ENCODE peak calls at places on chromosomes 12 and 14, in ten cellular contexts. One of them, this sample, is unnamed.

GRCh38 chr14:51901475-51902024 is 41.1 kb downstream of the GNG2 start:
- DNase-seq in fibroblast of lung: no peak
- DNase-seq in lung: no peak
- DNase-seq in esophagus squamous epithelium: no peak
- DNase-seq in A549: no peak
- DNase-seq in effector memory CD4-positive, alpha-beta T cell: no peak
- DNase-seq in Karpas-422: no peak
- DNase-seq in naive thymus-derived CD4-positive, alpha-beta T cell: peak
- DNase-seq in right cardiac atrium: no peak
- DNase-seq in transverse colon: no peak
- DNase-seq in this sample: peak

GRCh38 chr12:116002890-116003536 is 274.5 kb downstream of the MED13L start:
- DNase-seq in transverse colon: no peak
- DNase-seq in right cardiac atrium: no peak
- DNase-seq in effector memory CD4-positive, alpha-beta T cell: no peak
- DNase-seq in naive thymus-derived CD4-positive, alpha-beta T cell: no peak
- DNase-seq in esophagus squamous epithelium: no peak
- DNase-seq in Karpas-422: no peak
- DNase-seq in A549: no peak
- DNase-seq in fibroblast of lung: no peak
- DNase-seq in lung: no peak
- DNase-seq in this sample: no peak

GRCh38 chr12:75819512-75819911 is 212.1 kb downstream of the PHLDA1 start:
- DNase-seq in right cardiac atrium: no peak
- DNase-seq in Karpas-422: no peak
- DNase-seq in A549: no peak
- DNase-seq in transverse colon: no peak
- DNase-seq in lung: no peak
- DNase-seq in fibroblast of lung: no peak
- DNase-seq in esophagus squamous epithelium: no peak
- DNase-seq in naive thymus-derived CD4-positive, alpha-beta T cell: no peak
- DNase-seq in effector memory CD4-positive, alpha-beta T cell: no peak
- DNase-seq in this sample: no peak

GRCh38 chr14:40679256-40679655 is 927.4 kb upstream of the LRFN5 start:
- DNase-seq in Karpas-422: no peak
- DNase-seq in right cardiac atrium: no peak
- DNase-seq in naive thymus-derived CD4-positive, alpha-beta T cell: no peak
- DNase-seq in fibroblast of lung: no peak
- DNase-seq in esophagus squamous epithelium: no peak
- DNase-seq in transverse colon: no peak
- DNase-seq in lung: no peak
- DNase-seq in effector memory CD4-positive, alpha-beta T cell: no peak
- DNase-seq in A549: no peak
- DNase-seq in this sample: no peak

GRCh38 chr12:2387051-2387834 is 334.5 kb downstream of the CACNA1C start:
- DNase-seq in fibroblast of lung: peak
- DNase-seq in lung: no peak
- DNase-seq in effector memory CD4-positive, alpha-beta T cell: no peak
- DNase-seq in right cardiac atrium: no peak
- DNase-seq in Karpas-422: no peak
- DNase-seq in naive thymus-derived CD4-positive, alpha-beta T cell: no peak
- DNase-seq in esophagus squamous epithelium: no peak
- DNase-seq in A549: no peak
- DNase-seq in transverse colon: no peak
- DNase-seq in this sample: no peak

GRCh38 chr12:3186546-3187237 is 109.5 kb downstream of the TSPAN9 start:
- DNase-seq in A549: no peak
- DNase-seq in right cardiac atrium: no peak
- DNase-seq in Karpas-422: no peak
- DNase-seq in esophagus squamous epithelium: no peak
- DNase-seq in naive thymus-derived CD4-positive, alpha-beta T cell: no peak
- DNase-seq in lung: no peak
- DNase-seq in transverse colon: no peak
- DNase-seq in fibroblast of lung: no peak
- DNase-seq in effector memory CD4-positive, alpha-beta T cell: no peak
- DNase-seq in this sample: no peak

GRCh38 chr12:47556631-47557030 is 149.2 kb downstream of the RPAP3 start:
- DNase-seq in esophagus squamous epithelium: no peak
- DNase-seq in A549: no peak
- DNase-seq in Karpas-422: no peak
- DNase-seq in lung: no peak
- DNase-seq in naive thymus-derived CD4-positive, alpha-beta T cell: no peak
- DNase-seq in effector memory CD4-positive, alpha-beta T cell: no peak
- DNase-seq in transverse colon: no peak
- DNase-seq in fibroblast of lung: no peak
- DNase-seq in right cardiac atrium: no peak
- DNase-seq in this sample: no peak

GRCh38 chr12:75642226-75642625 is 130.8 kb upstream of the KRR1 start:
- DNase-seq in Karpas-422: peak
- DNase-seq in transverse colon: no peak
- DNase-seq in right cardiac atrium: no peak
- DNase-seq in naive thymus-derived CD4-positive, alpha-beta T cell: no peak
- DNase-seq in fibroblast of lung: peak
- DNase-seq in esophagus squamous epithelium: no peak
- DNase-seq in lung: no peak
- DNase-seq in effector memory CD4-positive, alpha-beta T cell: no peak
- DNase-seq in A549: no peak
- DNase-seq in this sample: no peak

GRCh38 chr14:42174357-42174756 is 567.7 kb downstream of the LRFN5 start:
- DNase-seq in effector memory CD4-positive, alpha-beta T cell: no peak
- DNase-seq in naive thymus-derived CD4-positive, alpha-beta T cell: no peak
- DNase-seq in transverse colon: no peak
- DNase-seq in A549: no peak
- DNase-seq in right cardiac atrium: no peak
- DNase-seq in lung: no peak
- DNase-seq in Karpas-422: no peak
- DNase-seq in esophagus squamous epithelium: no peak
- DNase-seq in fibroblast of lung: no peak
- DNase-seq in this sample: no peak

GRCh38 chr12:124466200-124467128 is 100.9 kb downstream of the NCOR2 start:
- DNase-seq in esophagus squamous epithelium: peak
- DNase-seq in Karpas-422: peak
- DNase-seq in A549: no peak
- DNase-seq in right cardiac atrium: peak
- DNase-seq in fibroblast of lung: peak
- DNase-seq in transverse colon: peak
- DNase-seq in effector memory CD4-positive, alpha-beta T cell: peak
- DNase-seq in naive thymus-derived CD4-positive, alpha-beta T cell: peak
- DNase-seq in lung: peak
- DNase-seq in this sample: peak

GRCh38 chr14:26389646-26390508 is 208.0 kb downstream of the NOVA1 start:
- DNase-seq in effector memory CD4-positive, alpha-beta T cell: no peak
- DNase-seq in lung: no peak
- DNase-seq in esophagus squamous epithelium: no peak
- DNase-seq in naive thymus-derived CD4-positive, alpha-beta T cell: no peak
- DNase-seq in transverse colon: no peak
- DNase-seq in Karpas-422: no peak
- DNase-seq in fibroblast of lung: peak
- DNase-seq in A549: no peak
- DNase-seq in right cardiac atrium: no peak
- DNase-seq in this sample: no peak

GRCh38 chr14:77547512-77547911 is 48.9 kb upstream of the ISM2 start:
- DNase-seq in right cardiac atrium: no peak
- DNase-seq in esophagus squamous epithelium: no peak
- DNase-seq in naive thymus-derived CD4-positive, alpha-beta T cell: no peak
- DNase-seq in lung: no peak
- DNase-seq in Karpas-422: no peak
- DNase-seq in effector memory CD4-positive, alpha-beta T cell: no peak
- DNase-seq in fibroblast of lung: no peak
- DNase-seq in A549: no peak
- DNase-seq in transverse colon: no peak
- DNase-seq in this sample: no peak

GRCh38 chr14:99395904-99396530 is 84.6 kb downstream of the SETD3 start:
- DNase-seq in A549: peak
- DNase-seq in right cardiac atrium: no peak
- DNase-seq in naive thymus-derived CD4-positive, alpha-beta T cell: no peak
- DNase-seq in transverse colon: no peak
- DNase-seq in esophagus squamous epithelium: no peak
- DNase-seq in effector memory CD4-positive, alpha-beta T cell: peak
- DNase-seq in fibroblast of lung: peak
- DNase-seq in Karpas-422: no peak
- DNase-seq in lung: no peak
- DNase-seq in this sample: peak

GRCh38 chr14:93970967-93971634 is 5.3 kb downstream of the ASB2 start:
- DNase-seq in esophagus squamous epithelium: no peak
- DNase-seq in fibroblast of lung: no peak
- DNase-seq in right cardiac atrium: no peak
- DNase-seq in lung: no peak
- DNase-seq in A549: no peak
- DNase-seq in transverse colon: peak
- DNase-seq in naive thymus-derived CD4-positive, alpha-beta T cell: peak
- DNase-seq in Karpas-422: peak
- DNase-seq in effector memory CD4-positive, alpha-beta T cell: no peak
- DNase-seq in this sample: peak

GRCh38 chr14:104723651-104724406 is at the start of gene ADSS1:
- DNase-seq in lung: peak
- DNase-seq in right cardiac atrium: peak
- DNase-seq in transverse colon: peak
- DNase-seq in Karpas-422: peak
- DNase-seq in naive thymus-derived CD4-positive, alpha-beta T cell: peak
- DNase-seq in esophagus squamous epithelium: no peak
- DNase-seq in A549: peak
- DNase-seq in effector memory CD4-positive, alpha-beta T cell: peak
- DNase-seq in fibroblast of lung: peak
- DNase-seq in this sample: peak

DNA sequence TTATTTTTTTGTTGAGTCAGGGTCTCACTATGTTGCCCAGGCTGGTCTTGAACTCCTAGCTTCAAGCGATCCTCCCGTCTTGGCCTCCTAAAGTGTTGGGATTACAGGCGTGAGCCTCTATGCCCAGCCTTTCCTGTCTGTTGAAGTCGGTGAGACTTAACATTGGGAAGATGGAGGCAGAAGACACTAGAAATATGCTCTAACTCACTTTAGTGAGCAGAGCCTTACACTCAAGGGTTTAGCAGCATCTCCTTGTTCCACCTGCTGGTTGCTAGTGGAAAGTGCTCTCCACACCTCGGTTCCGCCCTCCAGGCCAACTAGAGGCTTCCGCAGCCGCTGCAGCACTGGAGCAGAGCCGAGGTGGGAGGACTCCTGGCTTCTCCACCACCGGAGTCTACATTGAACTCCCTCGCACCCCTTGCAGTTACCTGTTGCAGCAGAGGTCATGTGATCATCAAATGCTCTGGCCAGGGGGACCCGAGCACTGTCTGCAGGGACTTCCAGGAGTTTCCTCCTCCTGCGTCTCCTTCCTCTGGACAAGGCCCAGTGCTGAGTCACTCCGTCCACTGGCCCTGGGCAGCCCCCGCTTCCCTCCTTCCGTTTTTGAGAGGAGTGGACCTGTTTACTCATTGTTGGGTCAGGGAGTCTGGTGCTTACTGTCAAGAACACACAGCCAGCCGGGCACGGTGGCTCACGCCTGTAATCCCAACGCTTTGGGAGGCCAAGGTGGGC is 9.4 kb upstream of the HVCN1 start:
- DNase-seq in naive thymus-derived CD4-positive, alpha-beta T cell: peak
- DNase-seq in transverse colon: peak
- DNase-seq in A549: peak
- DNase-seq in fibroblast of lung: peak
- DNase-seq in esophagus squamous epithelium: no peak
- DNase-seq in effector memory CD4-positive, alpha-beta T cell: peak
- DNase-seq in Karpas-422: peak
- DNase-seq in lung: peak
- DNase-seq in right cardiac atrium: peak
- DNase-seq in this sample: peak
- H3K4me3 ChIP-seq in naive thymus-derived CD4-positive, alpha-beta T cell: no peak
- H3K4me3 ChIP-seq in transverse colon: no peak
- H3K4me3 ChIP-seq in A549: no peak
- H3K4me3 ChIP-seq in fibroblast of lung: no peak
- H3K4me3 ChIP-seq in esophagus squamous epithelium: no peak
- H3K4me3 ChIP-seq in effector memory CD4-positive, alpha-beta T cell: no peak
- H3K4me3 ChIP-seq in Karpas-422: no peak
- H3K4me3 ChIP-seq in lung: no peak
- H3K4me3 ChIP-seq in right cardiac atrium: no peak
- H3K4me3 ChIP-seq in this sample: no peak

DNA sequence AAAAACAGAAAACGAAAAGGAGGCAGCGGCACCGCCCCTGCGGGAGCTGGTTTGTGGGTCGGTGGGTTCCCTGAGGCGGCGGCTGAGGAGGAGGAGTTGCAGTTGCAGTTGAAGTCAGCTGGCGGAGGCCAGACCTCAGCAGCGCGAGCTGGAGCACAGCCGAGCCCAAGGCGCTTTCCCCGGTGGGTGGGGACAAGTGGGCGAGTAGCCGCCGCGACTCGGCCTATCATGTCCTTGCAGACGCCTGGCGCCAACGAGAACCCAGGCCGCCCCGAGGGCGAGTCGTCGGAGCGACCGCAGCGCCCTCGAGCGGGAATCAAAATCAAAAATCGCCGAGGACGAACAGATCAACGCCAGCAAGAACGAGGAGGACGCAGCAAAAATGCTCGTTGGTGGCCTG is 12.7 kb upstream of the CLEC1A start:
- DNase-seq in effector memory CD4-positive, alpha-beta T cell: no peak
- DNase-seq in transverse colon: no peak
- DNase-seq in Karpas-422: no peak
- DNase-seq in A549: no peak
- DNase-seq in fibroblast of lung: no peak
- DNase-seq in lung: no peak
- DNase-seq in right cardiac atrium: peak
- DNase-seq in naive thymus-derived CD4-positive, alpha-beta T cell: no peak
- DNase-seq in esophagus squamous epithelium: no peak
- DNase-seq in this sample: no peak
- H3K27ac ChIP-seq in effector memory CD4-positive, alpha-beta T cell: no peak
- H3K27ac ChIP-seq in transverse colon: no peak
- H3K27ac ChIP-seq in Karpas-422: no peak
- H3K27ac ChIP-seq in A549: no peak
- H3K27ac ChIP-seq in fibroblast of lung: no peak
- H3K27ac ChIP-seq in lung: no peak
- H3K27ac ChIP-seq in right cardiac atrium: no peak
- H3K27ac ChIP-seq in naive thymus-derived CD4-positive, alpha-beta T cell: no peak
- H3K27ac ChIP-seq in esophagus squamous epithelium: no peak
- H3K27ac ChIP-seq in this sample: no peak

GRCh38 chr12:133058203-133059125 is 21.2 kb downstream of the ZNF84 start:
- DNase-seq in transverse colon: no peak
- DNase-seq in right cardiac atrium: no peak
- DNase-seq in Karpas-422: peak
- DNase-seq in lung: no peak
- DNase-seq in esophagus squamous epithelium: no peak
- DNase-seq in fibroblast of lung: no peak
- DNase-seq in effector memory CD4-positive, alpha-beta T cell: no peak
- DNase-seq in naive thymus-derived CD4-positive, alpha-beta T cell: no peak
- DNase-seq in A549: no peak
- DNase-seq in this sample: no peak
- H3K4me3 ChIP-seq in transverse colon: no peak
- H3K4me3 ChIP-seq in right cardiac atrium: peak
- H3K4me3 ChIP-seq in Karpas-422: peak
- H3K4me3 ChIP-seq in lung: no peak
- H3K4me3 ChIP-seq in esophagus squamous epithelium: no peak
- H3K4me3 ChIP-seq in fibroblast of lung: no peak
- H3K4me3 ChIP-seq in effector memory CD4-positive, alpha-beta T cell: no peak
- H3K4me3 ChIP-seq in naive thymus-derived CD4-positive, alpha-beta T cell: peak
- H3K4me3 ChIP-seq in A549: no peak
- H3K4me3 ChIP-seq in this sample: peak

DNA sequence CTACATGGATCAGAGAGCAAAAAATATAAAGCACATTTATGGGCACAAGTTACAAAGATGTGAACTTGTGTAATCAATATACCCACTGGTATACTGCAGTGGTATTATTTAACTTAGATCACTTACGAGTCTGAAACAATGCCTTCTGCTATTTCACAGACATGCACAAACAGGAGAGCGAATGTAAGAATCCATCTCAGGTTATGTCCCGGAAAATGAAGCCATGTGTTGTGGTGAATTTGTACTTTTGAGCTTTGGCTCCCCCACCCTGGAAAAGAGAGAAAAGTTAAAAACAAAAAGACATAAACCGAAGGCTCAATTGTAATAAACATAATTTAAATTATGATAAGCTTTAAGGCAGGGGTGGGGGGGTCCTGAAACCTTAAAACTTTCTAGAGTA is 7.6 kb downstream of the ABCC9 start:
- DNase-seq in fibroblast of lung: no peak
- DNase-seq in transverse colon: no peak
- DNase-seq in naive thymus-derived CD4-positive, alpha-beta T cell: no peak
- DNase-seq in effector memory CD4-positive, alpha-beta T cell: no peak
- DNase-seq in lung: no peak
- DNase-seq in esophagus squamous epithelium: no peak
- DNase-seq in A549: no peak
- DNase-seq in Karpas-422: no peak
- DNase-seq in right cardiac atrium: no peak
- DNase-seq in this sample: no peak
- H3K27ac ChIP-seq in fibroblast of lung: no peak
- H3K27ac ChIP-seq in transverse colon: no peak
- H3K27ac ChIP-seq in naive thymus-derived CD4-positive, alpha-beta T cell: no peak
- H3K27ac ChIP-seq in effector memory CD4-positive, alpha-beta T cell: no peak
- H3K27ac ChIP-seq in lung: no peak
- H3K27ac ChIP-seq in esophagus squamous epithelium: no peak
- H3K27ac ChIP-seq in A549: no peak
- H3K27ac ChIP-seq in Karpas-422: no peak
- H3K27ac ChIP-seq in right cardiac atrium: no peak
- H3K27ac ChIP-seq in this sample: no peak

This sample was measured in CD8-positive, alpha-beta memory T cell.